ENCODE peak calls at places on chromosomes 2 and 18, in seven cellular contexts. U, K, W, S, I, B and P are unnamed samples.

GRCh38 chr2:119765404-119766002 is 5.8 kb downstream of the PTPN4 start:
- DNase-seq in K (no peak), W (no peak), I (no peak), U (no peak), S (no peak), B (no peak), P (no peak)

GRCh38 chr2:36461039-36461681 is 105.6 kb downstream of the CRIM1 start:
- DNase-seq in I (no peak), U (no peak), S (peak; percentile 79), W (no peak), K (peak; percentile 87), B (no peak), P (peak; percentile 92)

GRCh38 chr2:120722603-120723421 is 12.9 kb upstream of the GLI2 start:
- DNase-seq in I (no peak), U (no peak), B (peak; percentile 36), S (no peak), K (no peak), W (no peak), P (peak; percentile 93)

GRCh38 chr2:108423502-108424251 is 25.3 kb upstream of the GCC2 start:
- DNase-seq in I (no peak), B (no peak), W (no peak), S (no peak), U (no peak), K (no peak), P (no peak)

GRCh38 chr2:174535757-174536703 is 49.2 kb upstream of the GPR155 start:
- DNase-seq in K (peak; percentile 64), B (no peak), W (no peak), S (no peak), U (no peak), I (no peak), P (no peak)

GRCh38 chr2:1972428-1972827 is 228.1 kb upstream of the PXDN start:
- DNase-seq in K (no peak), U (no peak), W (no peak), I (no peak), B (no peak), S (no peak), P (peak; percentile 15)

GRCh38 chr18:3055201-3055600 is 42.3 kb upstream of the LPIN2 start:
- DNase-seq in I (no peak), W (no peak), S (no peak), B (no peak), U (no peak), K (no peak), P (peak; percentile 35)

GRCh38 chr18:57881818-57882413 is 78.8 kb upstream of the ATP8B1 start:
- DNase-seq in B (peak; percentile 84), I (peak; percentile 59), W (peak; percentile 41), U (peak; percentile 71), S (peak; percentile 57), K (no peak), P (peak; percentile 85)

GRCh38 chr18:61931654-61932379 is 39.0 kb upstream of the RNF152 start:
- DNase-seq in W (no peak), K (no peak), B (no peak), S (no peak), U (no peak), I (no peak), P (no peak)

GRCh38 chr2:169709335-169709734 is 15.1 kb downstream of the PHOSPHO2 start:
- DNase-seq in I (no peak), W (no peak), B (no peak), U (no peak), S (no peak), K (no peak), P (peak; percentile 47)

GRCh38 chr2:72144412-72144745 is 3.3 kb downstream of the CYP26B1 start:
- DNase-seq in K (no peak), B (no peak), W (no peak), U (no peak), S (no peak), I (no peak), P (no peak)

GRCh38 chr2:211737282-211737681 is 801.3 kb downstream of the ERBB4 start:
- DNase-seq in S (no peak), K (peak; percentile 49), U (no peak), I (no peak), W (no peak), B (no peak), P (no peak)

GRCh38 chr2:158197940-158198339 is 96.3 kb downstream of the UPP2 start:
- DNase-seq in W (no peak), I (no peak), B (no peak), U (no peak), K (no peak), S (no peak), P (no peak)

GRCh38 chr18:52422985-52423601 is 83.1 kb downstream of the DCC start:
- DNase-seq in W (no peak), S (no peak), U (no peak), K (no peak), B (no peak), I (no peak), P (no peak)

GRCh38 chr2:238169708-238170251 is 11.0 kb downstream of the ERFE start:
- DNase-seq in B (no peak), K (peak; percentile 95), I (no peak), U (no peak), S (peak; percentile 61), W (no peak), P (peak; percentile 100)

GRCh38 chr2:42008241-42008911 is 39.4 kb upstream of the PKDCC start:
- DNase-seq in U (no peak), I (no peak), B (no peak), S (no peak), W (no peak), K (peak; percentile 1), P (peak; percentile 31)

GRCh38 chr2:19607400-19607799 is 249.0 kb upstream of the OSR1 start:
- DNase-seq in I (no peak), S (no peak), B (no peak), U (no peak), K (no peak), W (no peak), P (peak; percentile 62)

GRCh38 chr18:3541549-3542386 is 91.8 kb downstream of the TGIF1 start:
- DNase-seq in I (no peak), U (no peak), K (peak; percentile 15), W (no peak), B (no peak), S (no peak), P (no peak)

GRCh38 chr2:170222298-170222697 is 44.4 kb downstream of the MYO3B start:
- DNase-seq in K (no peak), S (peak; percentile 27), U (no peak), W (no peak), B (no peak), I (no peak), P (no peak)

GRCh38 chr2:239181601-239182471 is 219.0 kb downstream of the HDAC4 start:
- DNase-seq in U (no peak), S (no peak), K (no peak), B (peak; percentile 55), W (no peak), I (no peak), P (no peak)

GRCh38 chr2:120972286-120972685 is 236.6 kb downstream of the GLI2 start:
- DNase-seq in W (no peak), S (no peak), U (no peak), K (no peak), I (no peak), B (no peak), P (no peak)

GRCh38 chr2:40418614-40419013 is 33.3 kb downstream of the SLC8A1 start:
- DNase-seq in K (no peak), U (no peak), B (no peak), S (no peak), W (no peak), I (no peak), P (no peak)

GRCh38 chr2:55010149-55010591 is 40.1 kb downstream of the RTN4 start:
- DNase-seq in S (peak; percentile 52), B (peak; percentile 82), K (peak; percentile 47), U (no peak), W (no peak), I (peak; percentile 70), P (peak; percentile 80)

GRCh38 chr2:98359986-98360385 is 13.7 kb downstream of the CNGA3 start:
- DNase-seq in B (no peak), S (no peak), W (no peak), I (no peak), K (no peak), U (no peak), P (no peak)

GRCh38 chr18:52288403-52289004 is 51.5 kb upstream of the DCC start:
- DNase-seq in K (no peak), S (no peak), B (no peak), I (no peak), W (peak; percentile 4), U (peak; percentile 14), P (no peak)

GRCh38 chr18:46787674-46788073 is 30.8 kb upstream of the ST8SIA5 start:
- DNase-seq in U (no peak), W (no peak), I (no peak), B (no peak), S (no peak), K (no peak), P (no peak)

GRCh38 chr18:46794607-46795006 is 37.8 kb upstream of the ST8SIA5 start:
- DNase-seq in B (no peak), W (no peak), I (no peak), K (no peak), U (no peak), S (no peak), P (no peak)

DNA sequence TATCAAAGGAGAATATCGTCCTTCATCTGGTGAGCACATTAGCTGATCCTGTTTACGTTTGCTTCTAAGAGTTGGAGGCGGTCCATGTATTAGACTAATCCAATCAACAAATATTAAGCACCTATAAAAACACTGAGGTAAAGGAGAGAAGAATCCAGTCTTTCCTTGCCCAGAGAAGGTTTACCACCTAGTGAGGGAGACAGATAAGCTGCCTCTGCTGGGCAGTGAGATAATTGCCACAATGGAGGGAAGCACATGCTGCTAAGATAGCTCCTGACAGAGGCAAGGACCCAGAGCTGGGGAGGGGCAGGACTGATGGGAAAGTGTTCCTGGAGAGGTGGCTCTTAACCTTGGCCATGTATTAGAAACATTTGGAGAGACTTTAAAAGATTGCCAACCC is 36.7 kb upstream of the ST8SIA5 start:
- DNase-seq in U (no peak), S (no peak), I (no peak), K (no peak), B (no peak), W (no peak), P (no peak)
- TF ChIP-seq CTCF in U (no peak), S (no peak), I (no peak), K (peak; percentile 7), B (no peak), W (no peak), P (peak; percentile 9)

DNA sequence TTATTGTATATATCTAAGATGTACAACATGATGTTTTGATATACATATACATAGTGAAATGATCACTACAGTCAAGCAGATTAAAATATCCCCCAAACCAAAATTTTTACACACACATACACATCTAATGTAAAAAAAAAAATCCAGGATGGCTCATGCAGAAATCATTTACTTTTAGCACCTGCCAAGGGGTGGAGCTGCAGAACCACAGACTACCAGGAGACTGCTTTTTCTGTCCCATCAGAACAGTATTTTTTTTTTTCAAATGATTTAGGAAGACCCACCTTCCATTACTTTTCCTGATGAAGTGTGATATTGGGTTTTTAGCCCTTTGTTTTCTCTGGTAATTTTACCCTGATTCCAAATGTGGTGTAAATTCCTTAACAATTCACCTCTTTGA is 61.9 kb downstream of the AQP4 start:
- DNase-seq in W (no peak), B (no peak), S (no peak), U (no peak), I (no peak), K (no peak), P (no peak)
- TF ChIP-seq CTCF in W (no peak), B (no peak), S (no peak), U (peak; percentile 25), I (no peak), K (no peak), P (no peak)

GRCh38 chr2:202056611-202057010 is 16.4 kb upstream of the KIAA2012 start:
- DNase-seq in I (no peak), B (no peak), S (no peak), W (no peak), U (no peak), K (no peak), P (peak; percentile 19)
- TF ChIP-seq CTCF in I (peak; percentile 22), B (no peak), S (peak; percentile 27), W (no peak), U (peak; percentile 53), K (peak; percentile 55), P (peak; percentile 23)

GRCh38 chr18:42072407-42072806 is 117.4 kb downstream of the PIK3C3 start:
- DNase-seq in S (no peak), I (no peak), U (no peak), W (peak; percentile 4), K (no peak), B (no peak), P (no peak)
- TF ChIP-seq CTCF in S (peak; percentile 4), I (no peak), U (no peak), W (peak; percentile 28), K (peak; percentile 29), B (no peak), P (peak; percentile 11)